ENCODE peak calls at places on chromosomes 7 and 10, in six cellular contexts. T is Ammon's horn, C is left kidney, Q is mesendoderm, W is NCI-H1105 treated with DMSO at 0.1 percent for 48 hours, L is Kasumi-1. E is an unnamed sample.

GRCh38 chr7:94160719-94161435 is 156.7 kb upstream of the BET1 start:
- DNase-seq in C (no peak), Q (no peak), L (no peak), T (no peak), W (no peak), E (no peak)

GRCh38 chr7:47132471-47132870 is 449.4 kb downstream of the TNS3 start:
- DNase-seq in W (no peak), C (no peak), Q (no peak), L (no peak), T (no peak), E (no peak)

GRCh38 chr7:81608748-81609382 is 161.0 kb downstream of the HGF start:
- DNase-seq in T (no peak), L (no peak), C (no peak), W (no peak), Q (no peak), E (no peak)

GRCh38 chr10:6171891-6172354 is 30.8 kb upstream of the PFKFB3 start:
- DNase-seq in Q (no peak), L (peak), C (no peak), T (peak), W (no peak), E (no peak)

GRCh38 chr10:5607594-5607993 is 58.8 kb downstream of the ASB13 start:
- DNase-seq in Q (no peak), C (no peak), W (no peak), T (no peak), L (no peak), E (no peak)

GRCh38 chr7:158560386-158560785 is 27.2 kb downstream of the PTPRN2 start:
- DNase-seq in Q (no peak), L (no peak), W (no peak), T (no peak), C (no peak), E (no peak)

GRCh38 chr7:29935111-29935510 is 54.5 kb downstream of the SCRN1 start:
- DNase-seq in Q (no peak), W (no peak), T (no peak), L (no peak), C (no peak), E (no peak)

GRCh38 chr7:40808409-40808942 is 673.7 kb downstream of the SUGCT start:
- DNase-seq in T (no peak), Q (peak), W (no peak), L (no peak), C (no peak), E (no peak)

GRCh38 chr10:59844436-59844835 is 61.9 kb downstream of the CCDC6 start:
- DNase-seq in T (no peak), C (no peak), W (no peak), L (no peak), Q (no peak), E (no peak)

E was measured in NCI-H2171 treated with DMSO at 0.1 percent for 48 hours.